ENCODE peak calls at places on chromosomes 12 and 14, in four cellular contexts. E, O, U and N are unnamed samples.

GRCh38 chr14:50763386-50764007 is 67.5 kb downstream of the NIN start:
- DNase-seq in E (no peak), O (no peak), U (no peak), N (no peak)

GRCh38 chr14:71586131-71586893 is 345.9 kb upstream of the RGS6 start:
- DNase-seq in E (no peak), O (peak), U (no peak), N (no peak)

GRCh38 chr12:91774471-91774921 is 371.1 kb downstream of the BTG1 start:
- DNase-seq in E (no peak), O (no peak), U (no peak), N (no peak)

GRCh38 chr12:56152756-56153137 is 360 bp downstream of the MYL6B start:
- DNase-seq in E (no peak), O (no peak), U (no peak), N (no peak)

GRCh38 chr12:88339254-88339949 is 197.3 kb downstream of the TMTC3 start:
- DNase-seq in E (no peak), O (no peak), U (no peak), N (no peak)

GRCh38 chr12:10716704-10717315 is 6.3 kb downstream of the YBX3 start:
- DNase-seq in E (peak), O (no peak), U (no peak), N (no peak)

GRCh38 chr12:31000751-31001150 is 72.9 kb upstream of the DDX11 start:
- DNase-seq in E (no peak), O (no peak), U (no peak), N (no peak)

GRCh38 chr12:91951571-91951970 is 194.1 kb downstream of the BTG1 start:
- DNase-seq in E (no peak), O (no peak), U (no peak), N (no peak)

GRCh38 chr14:101465795-101466448 is 95.4 kb upstream of the DIO3 start:
- DNase-seq in E (no peak), O (no peak), U (no peak), N (no peak)

GRCh38 chr14:83556065-83556464 is 1973.9 kb upstream of the FLRT2 start:
- DNase-seq in E (no peak), O (no peak), U (no peak), N (no peak)

GRCh38 chr12:57430117-57430930 is 519 bp downstream of the R3HDM2 start:
- DNase-seq in E (peak), O (no peak), U (peak), N (peak)

GRCh38 chr14:61470261-61470953 is 149.0 kb downstream of the PRKCH start:
- DNase-seq in E (no peak), O (peak), U (no peak), N (no peak)

GRCh38 chr14:90382491-90383125 is 14.2 kb upstream of the CALM1 start:
- DNase-seq in E (peak), O (peak), U (peak), N (peak)